ENCODE peak calls at places on chromosomes 7 and 10, in five cellular contexts. M is endothelial cell, Q is ovary, E is progenitor cell of endocrine pancreas, Z is caudate nucleus. C is an unnamed sample.

GRCh38 chr10:122638106-122638505 is 61.5 kb downstream of the C10orf120 start:
- DNase-seq in M (no peak), Q (no peak), E (no peak), Z (no peak), C (no peak)

GRCh38 chr7:50788393-50788792 is 5.7 kb upstream of the GRB10 start:
- DNase-seq in M (no peak), Q (no peak), E (no peak), Z (no peak), C (no peak)

GRCh38 chr10:79112898-79113431 is 44.2 kb downstream of the ZMIZ1 start:
- DNase-seq in M (no peak), Q (peak), E (no peak), Z (no peak), C (no peak)

GRCh38 chr7:73995330-73995729 is 32.6 kb upstream of the ELN start:
- DNase-seq in M (no peak), Q (no peak), E (no peak), Z (no peak), C (no peak)

GRCh38 chr10:114315566-114316420 is 76.7 kb downstream of the VWA2 start:
- DNase-seq in M (no peak), Q (no peak), E (no peak), Z (no peak), C (no peak)

GRCh38 chr10:48655426-48656240 is 29.0 kb upstream of the WDFY4 start:
- DNase-seq in M (no peak), Q (peak), E (no peak), Z (no peak), C (no peak)

GRCh38 chr7:1916621-1916970 is 246.5 kb downstream of the ELFN1 start:
- DNase-seq in M (no peak), Q (no peak), E (no peak), Z (no peak), C (no peak)

GRCh38 chr10:81018898-81019890 is 481.5 kb downstream of the SH2D4B start:
- DNase-seq in M (peak), Q (no peak), E (no peak), Z (no peak), C (peak)

GRCh38 chr7:43083091-43083490 is 29.4 kb upstream of the HECW1 start:
- DNase-seq in M (no peak), Q (no peak), E (no peak), Z (no peak), C (no peak)

GRCh38 chr10:70679498-70679897 is 7.2 kb downstream of the ADAMTS14 start:
- DNase-seq in M (no peak), Q (no peak), E (no peak), Z (no peak), C (no peak)

GRCh38 chr10:103637855-103638561 is 144.5 kb downstream of the NEURL1 start:
- DNase-seq in M (no peak), Q (peak), E (no peak), Z (no peak), C (no peak)

GRCh38 chr7:76191783-76192240 is 9.9 kb upstream of the SRRM3 start:
- DNase-seq in M (peak), Q (no peak), E (no peak), Z (no peak), C (peak)

GRCh38 chr10:49608166-49608758 is 1.8 kb upstream of the SLC18A3 start:
- DNase-seq in M (no peak), Q (no peak), E (no peak), Z (no peak), C (no peak)

GRCh38 chr7:18350678-18351077 is 144.9 kb upstream of the HDAC9 start:
- DNase-seq in M (no peak), Q (no peak), E (no peak), Z (no peak), C (no peak)

GRCh38 chr7:156746891-156747290 is 106.3 kb downstream of the RNF32 start:
- DNase-seq in M (no peak), Q (no peak), E (no peak), Z (no peak), C (no peak)

GRCh38 chr10:97685395-97685958 is 1.6 kb downstream of the AVPI1 start:
- DNase-seq in M (peak), Q (peak), E (no peak), Z (no peak), C (peak)

GRCh38 chr10:62258926-62259325 is 9.7 kb downstream of the RTKN2 start:
- DNase-seq in M (no peak), Q (no peak), E (no peak), Z (no peak), C (no peak)

GRCh38 chr10:130193493-130194193 is 57.5 kb downstream of the GLRX3 start:
- DNase-seq in M (no peak), Q (no peak), E (no peak), Z (no peak), C (no peak)

GRCh38 chr7:4825081-4825480 is 36.7 kb downstream of the PAPOLB start:
- DNase-seq in M (no peak), Q (no peak), E (no peak), Z (no peak), C (no peak)

GRCh38 chr10:73495884-73496674 is at the start of gene PPP3CB:
- DNase-seq in M (peak), Q (peak), E (peak), Z (peak), C (peak)

GRCh38 chr7:35401217-35401879 is 147.4 kb upstream of the TBX20 start:
- DNase-seq in M (no peak), Q (no peak), E (no peak), Z (no peak), C (no peak)

GRCh38 chr10:132452651-132453469 is 55.9 kb downstream of the PWWP2B start:
- DNase-seq in M (peak), Q (peak), E (peak), Z (peak), C (peak)

GRCh38 chr7:44775383-44776107 is 20.9 kb upstream of the PPIA start:
- DNase-seq in M (no peak), Q (no peak), E (no peak), Z (no peak), C (no peak)

C was measured in SK-N-DZ.